ENCODE peak calls at places on chromosomes 6 and 20, in eight cellular contexts. V is endothelial cell, W is AG04450, C is pancreas, N is epithelial cell of esophagus, S is fibroblast of pulmonary artery, X is left ventricle myocardium inferior, Q is esophagus squamous epithelium. Z is an unnamed sample.

GRCh38 chr6:81451787-81452186 is 300.7 kb downstream of the TENT5A start:
- DNase-seq in V (no peak), W (peak), C (no peak), N (peak), S (peak), X (no peak), Q (no peak), Z (no peak)

GRCh38 chr20:23631981-23632710 is 5.6 kb downstream of the CST3 start:
- DNase-seq in V (no peak), W (no peak), C (no peak), N (no peak), S (no peak), X (no peak), Q (no peak), Z (no peak)

GRCh38 chr6:101626264-101626663 is 232.8 kb downstream of the GRIK2 start:
- DNase-seq in V (no peak), W (no peak), C (no peak), N (no peak), S (no peak), X (no peak), Q (no peak), Z (no peak)

GRCh38 chr6:98039876-98040605 is 757.0 kb upstream of the MMS22L start:
- DNase-seq in V (no peak), W (no peak), C (no peak), N (peak), S (peak), X (no peak), Q (no peak), Z (no peak)

GRCh38 chr6:104483225-104483834 is 376.4 kb downstream of the HACE1 start:
- DNase-seq in V (no peak), W (no peak), C (no peak), N (peak), S (peak), X (no peak), Q (no peak), Z (no peak)

GRCh38 chr6:132715204-132715603 is 1.3 kb upstream of the VNN1 start:
- DNase-seq in V (peak), W (peak), C (no peak), N (peak), S (peak), X (no peak), Q (no peak), Z (no peak)

GRCh38 chr6:104940238-104940880 is 16.5 kb upstream of the LIN28B start:
- DNase-seq in V (peak), W (no peak), C (no peak), N (peak), S (no peak), X (no peak), Q (no peak), Z (peak)

GRCh38 chr6:118644007-118644406 is 7.4 kb downstream of the CEP85L start:
- DNase-seq in V (no peak), W (no peak), C (no peak), N (peak), S (peak), X (no peak), Q (no peak), Z (no peak)

GRCh38 chr20:48437146-48437545 is 390.7 kb downstream of the PREX1 start:
- DNase-seq in V (no peak), W (no peak), C (no peak), N (no peak), S (no peak), X (no peak), Q (no peak), Z (no peak)

GRCh38 chr6:111843347-111844147 is 29.7 kb downstream of the FYN start:
- DNase-seq in V (no peak), W (no peak), C (no peak), N (no peak), S (no peak), X (no peak), Q (no peak), Z (no peak)

GRCh38 chr6:14354919-14355572 is 237.5 kb downstream of the CD83 start:
- DNase-seq in V (no peak), W (peak), C (peak), N (peak), S (peak), X (peak), Q (no peak), Z (peak)

GRCh38 chr6:36126553-36127458 is 3.5 kb upstream of the MAPK13 start:
- DNase-seq in V (no peak), W (no peak), C (no peak), N (peak), S (peak), X (no peak), Q (no peak), Z (no peak)

GRCh38 chr6:99868074-99868702 is 125.8 kb downstream of the MCHR2 start:
- DNase-seq in V (peak), W (peak), C (peak), N (peak), S (peak), X (peak), Q (peak), Z (peak)

DNA sequence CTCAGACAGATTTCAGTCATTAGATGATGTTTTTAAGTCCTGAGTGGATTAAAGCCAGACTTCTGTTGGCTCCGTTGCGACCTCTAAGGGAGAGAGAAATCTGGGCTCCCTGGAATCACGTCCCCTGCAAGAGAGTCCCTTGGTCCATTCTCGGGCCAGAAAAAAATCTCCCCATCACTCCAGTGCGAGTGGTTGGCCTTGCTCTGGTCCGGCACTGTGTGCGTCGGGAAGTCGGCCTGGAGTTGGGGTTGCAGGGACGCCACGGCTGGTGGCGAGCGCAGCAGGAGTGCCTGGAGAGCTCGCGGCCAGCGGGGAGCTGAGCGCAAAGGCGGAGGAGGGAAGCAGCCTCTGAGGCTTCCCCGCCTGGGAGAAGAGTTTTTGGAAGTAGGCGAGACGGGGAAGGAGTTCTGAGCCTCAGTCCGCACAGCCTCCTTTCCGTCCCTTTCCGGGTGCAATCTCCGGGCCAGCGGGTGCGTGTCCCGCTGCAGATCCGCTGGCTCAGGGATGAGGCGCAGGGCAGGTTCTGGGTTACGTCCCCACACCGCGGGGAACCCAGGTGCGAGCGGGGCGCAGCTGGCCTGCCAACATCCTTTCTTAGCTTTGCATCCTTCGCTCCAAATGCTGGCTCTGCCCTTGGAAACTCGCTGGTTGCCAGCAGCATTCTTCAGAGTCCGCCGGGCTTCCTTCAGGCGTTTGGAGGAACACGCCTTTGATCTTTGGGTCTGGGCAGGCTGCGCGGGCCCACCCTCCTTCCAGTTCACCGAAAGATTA is 6.8 kb downstream of the TCF21 start:
- DNase-seq in V (peak), W (no peak), C (no peak), N (no peak), S (peak), X (peak), Q (no peak), Z (no peak)
- TF ChIP-seq CTCF in V (no peak), W (peak), C (no peak), N (no peak), S (peak), X (no peak), Q (no peak), Z (no peak)

GRCh38 chr6:137870286-137870685 is 3.2 kb downstream of the TNFAIP3 start:
- DNase-seq in V (no peak), W (no peak), C (no peak), N (peak), S (no peak), X (no peak), Q (no peak), Z (no peak)

GRCh38 chr6:137867685-137868509 is 838 bp downstream of the TNFAIP3 start:
- DNase-seq in V (peak), W (no peak), C (peak), N (peak), S (no peak), X (peak), Q (no peak), Z (no peak)

GRCh38 chr6:137870744-137871247 is 3.7 kb downstream of the TNFAIP3 start:
- DNase-seq in V (no peak), W (no peak), C (no peak), N (peak), S (peak), X (no peak), Q (no peak), Z (no peak)

GRCh38 chr6:137869781-137870180 is 2.7 kb downstream of the TNFAIP3 start:
- DNase-seq in V (no peak), W (no peak), C (no peak), N (peak), S (no peak), X (no peak), Q (no peak), Z (no peak)

GRCh38 chr6:137868721-137869631 is 1.9 kb downstream of the TNFAIP3 start:
- DNase-seq in V (no peak), W (no peak), C (no peak), N (peak), S (no peak), X (no peak), Q (no peak), Z (no peak)
- TF ChIP-seq CTCF in V (no peak), W (no peak), C (no peak), N (peak), S (peak), X (no peak), Q (peak), Z (no peak)

GRCh38 chr20:25249198-25249931 is 1.5 kb downstream of the PYGB start:
- DNase-seq in V (no peak), W (no peak), C (no peak), N (peak), S (peak), X (no peak), Q (no peak), Z (no peak)
- TF ChIP-seq CTCF in V (no peak), W (no peak), C (no peak), N (no peak), S (peak), X (no peak), Q (no peak), Z (no peak)

GRCh38 chr20:21971436-21971835 is 266.0 kb downstream of the PAX1 start:
- DNase-seq in V (no peak), W (no peak), C (no peak), N (peak), S (no peak), X (no peak), Q (no peak), Z (no peak)

GRCh38 chr20:21968486-21968885 is 263.0 kb downstream of the PAX1 start:
- DNase-seq in V (no peak), W (no peak), C (no peak), N (no peak), S (no peak), X (no peak), Q (no peak), Z (no peak)
- TF ChIP-seq CTCF in V (no peak), W (no peak), C (no peak), N (no peak), S (no peak), X (no peak), Q (no peak), Z (no peak)

GRCh38 chr6:87700729-87701675 is 1.0 kb downstream of the AKIRIN2 start:
- DNase-seq in V (peak), W (no peak), C (no peak), N (peak), S (peak), X (peak), Q (no peak), Z (peak)
- TF ChIP-seq CTCF in V (no peak), W (no peak), C (no peak), N (no peak), S (no peak), X (no peak), Q (no peak), Z (no peak)

DNA sequence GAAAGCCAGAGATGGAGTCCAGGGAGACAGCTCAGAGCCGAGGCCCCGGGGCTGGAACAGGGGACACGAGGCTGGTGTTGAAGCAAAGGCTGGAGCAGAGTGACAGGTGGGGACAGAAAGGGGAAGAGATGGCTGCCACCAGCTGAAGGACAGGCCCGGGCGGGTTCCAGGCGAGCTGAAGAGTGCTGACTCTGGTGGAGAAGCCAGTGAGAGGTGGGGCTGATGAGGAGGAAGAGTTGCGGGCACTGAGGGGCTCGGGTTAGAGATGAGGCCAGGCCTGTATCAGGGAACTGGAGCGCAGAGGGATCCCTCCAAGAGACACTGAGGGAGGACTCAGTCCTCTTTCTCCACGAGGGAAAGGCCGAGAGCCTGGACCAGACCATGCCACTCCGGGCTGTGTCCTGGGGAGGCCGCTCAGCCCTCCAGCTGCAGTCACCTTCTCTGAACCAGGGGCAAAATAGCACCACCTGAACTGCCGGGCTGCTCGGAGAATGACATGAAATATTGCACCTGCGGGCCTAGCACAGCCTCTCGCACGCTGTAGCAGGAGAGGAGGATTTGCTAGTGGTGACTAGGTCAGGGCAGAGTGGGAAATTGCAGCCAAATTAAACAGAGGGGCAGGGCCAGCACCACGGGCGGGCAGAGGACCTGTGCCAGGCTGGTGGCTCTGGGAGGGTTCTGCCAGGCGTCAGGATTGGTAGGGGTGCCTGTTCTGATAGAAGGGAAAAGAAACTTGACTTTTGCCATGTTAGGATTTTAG is 175.9 kb downstream of the ZDHHC14 start:
- DNase-seq in V (no peak), W (no peak), C (peak), N (no peak), S (no peak), X (no peak), Q (no peak), Z (no peak)
- TF ChIP-seq CTCF in V (no peak), W (no peak), C (no peak), N (no peak), S (no peak), X (no peak), Q (no peak), Z (no peak)

DNA sequence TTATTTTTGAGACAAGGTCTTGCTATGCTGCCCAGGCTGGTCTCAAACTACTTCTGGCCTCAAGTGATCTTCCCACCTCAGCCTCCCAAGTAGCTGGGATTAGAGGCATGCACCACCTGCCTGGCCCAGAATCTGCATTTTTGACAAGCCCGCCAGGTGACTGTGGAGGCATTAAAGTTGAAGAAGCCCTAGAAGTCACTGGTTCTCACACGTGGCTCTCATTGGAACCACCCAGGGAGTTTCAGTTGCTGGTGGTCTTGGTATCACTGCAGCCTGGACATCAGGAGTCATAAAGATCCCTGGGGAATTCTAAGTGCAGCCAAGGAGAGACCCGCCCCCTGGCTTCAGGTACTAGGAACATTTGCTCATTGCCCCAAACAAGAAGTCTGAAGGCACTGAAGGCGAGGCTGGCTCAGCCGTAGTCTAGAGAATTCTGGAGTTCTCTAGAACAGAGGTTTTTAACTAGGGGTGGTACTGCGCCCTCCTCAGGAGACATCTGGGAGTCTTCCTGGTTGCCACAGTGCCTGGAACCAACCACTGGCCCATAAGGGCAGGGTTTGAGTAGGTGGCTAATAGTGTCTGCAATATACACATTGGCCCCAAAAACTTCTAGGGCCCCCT is 182.8 kb downstream of the ZMYND8 start:
- DNase-seq in V (no peak), W (no peak), C (no peak), N (no peak), S (no peak), X (no peak), Q (no peak), Z (no peak)
- TF ChIP-seq CTCF in V (no peak), W (no peak), C (no peak), N (no peak), S (peak), X (no peak), Q (peak), Z (no peak)

DNA sequence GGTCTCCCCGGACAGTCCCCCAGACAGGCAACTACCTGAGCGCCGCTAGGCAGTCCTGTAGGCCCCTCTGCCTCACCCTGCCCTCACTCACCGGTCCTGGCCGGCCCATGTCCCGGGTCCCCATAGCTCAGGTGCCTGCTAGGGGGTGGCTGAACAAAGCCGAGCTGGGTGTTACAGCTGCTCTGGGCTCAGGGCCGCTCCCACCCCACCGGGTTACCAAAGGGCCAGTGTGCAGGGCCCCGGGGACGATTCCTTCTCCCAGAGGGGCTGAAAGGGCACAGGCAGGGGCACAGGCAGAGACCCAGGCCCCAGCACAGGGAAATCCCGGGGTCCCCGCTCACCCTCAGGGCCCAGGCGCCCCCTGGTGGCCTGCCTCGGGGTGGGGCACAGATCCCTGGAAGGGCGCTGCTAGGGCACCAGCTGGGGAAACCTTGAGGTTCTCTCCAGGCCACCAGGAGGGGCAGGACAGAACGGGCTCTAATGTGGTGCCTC is 118.4 kb downstream of the GRM4 start:
- DNase-seq in V (peak), W (no peak), C (peak), N (peak), S (peak), X (peak), Q (no peak), Z (peak)
- TF ChIP-seq CTCF in V (peak), W (peak), C (peak), N (peak), S (peak), X (peak), Q (peak), Z (peak)

Z was measured in mesothelial cell of epicardium.